ENCODE peak calls at places on chromosomes 3 and 15, in six cellular contexts. W is nephron progenitor cell; V is retinal pigment epithelial cell; N is NCI-H1092 treated with DMSO at 0.1 percent for 48 hours; A is activated CD8-positive, alpha-beta memory T cell treated with anti-CD3 and anti-CD28 coated beads for 48 hours; P is non-pigmented ciliary epithelial cell. Q is an unnamed sample.

GRCh38 chr3:177367783-177368182 is 170.5 kb upstream of the TBL1XR1 start:
- DNase-seq in A (no peak), W (no peak), P (no peak), V (no peak), N (no peak), Q (no peak)

GRCh38 chr3:41323860-41324259 is 124.6 kb downstream of the CTNNB1 start:
- DNase-seq in W (no peak), A (no peak), V (no peak), N (no peak), P (no peak), Q (peak; percentile 24)

GRCh38 chr15:44536298-44536961 is 517 bp upstream of the EIF3J start:
- DNase-seq in P (peak; percentile 27), V (peak; percentile 72), N (peak; percentile 92), A (peak; percentile 83), W (peak; percentile 85), Q (peak; percentile 88)

GRCh38 chr3:50340404-50341329 is at the start of gene RASSF1:
- DNase-seq in V (no peak), A (peak; percentile 54), N (no peak), P (no peak), W (no peak), Q (no peak)

GRCh38 chr3:56131976-56132590 is 336.2 kb downstream of the ERC2 start:
- DNase-seq in V (peak; percentile 83), P (peak; percentile 93), W (no peak), N (no peak), A (no peak), Q (no peak)

GRCh38 chr3:46184469-46184868 is 23.6 kb downstream of the CCR1 start:
- DNase-seq in N (no peak), P (peak; percentile 67), W (no peak), A (no peak), V (no peak), Q (no peak)

GRCh38 chr3:174202146-174202545 is 657.0 kb upstream of the NAALADL2 start:
- DNase-seq in W (no peak), V (peak; percentile 42), P (no peak), N (peak; percentile 20), A (no peak), Q (no peak)

GRCh38 chr3:193744048-193744821 is 151.2 kb downstream of the OPA1 start:
- DNase-seq in P (no peak), V (no peak), N (peak; percentile 96), W (no peak), A (no peak), Q (peak; percentile 99)

GRCh38 chr15:43968551-43968950 is 141.7 kb downstream of the WDR76 start:
- DNase-seq in N (no peak), A (no peak), W (no peak), V (no peak), P (no peak), Q (no peak)

GRCh38 chr3:191294291-191294690 is 34.9 kb upstream of the CCDC50 start:
- DNase-seq in W (no peak), V (no peak), N (no peak), P (no peak), A (no peak), Q (no peak)

GRCh38 chr3:143433787-143434378 is 314.3 kb downstream of the CHST2 start:
- DNase-seq in A (no peak), P (no peak), V (no peak), W (no peak), N (no peak), Q (no peak)

GRCh38 chr15:81642451-81642990 is 268.5 kb upstream of the TMC3 start:
- DNase-seq in A (no peak), P (peak; percentile 19), V (no peak), W (no peak), N (no peak), Q (no peak)

GRCh38 chr15:66943456-66944095 is 121.8 kb upstream of the SMAD3 start:
- DNase-seq in P (no peak), A (no peak), W (no peak), N (peak; percentile 73), V (no peak), Q (no peak)

GRCh38 chr15:74884428-74885223 is 5.2 kb upstream of the MPI start:
- DNase-seq in N (no peak), V (no peak), W (no peak), P (no peak), A (no peak), Q (no peak)

GRCh38 chr15:70141376-70142071 is 43.8 kb upstream of the TLE3 start:
- DNase-seq in P (no peak), N (no peak), V (no peak), W (no peak), A (no peak), Q (no peak)

GRCh38 chr15:47477253-47477652 is 240.1 kb upstream of the SEMA6D start:
- DNase-seq in W (no peak), N (peak; percentile 62), V (peak; percentile 58), P (no peak), A (no peak), Q (peak; percentile 64)

GRCh38 chr3:191388823-191389222 is 58.5 kb upstream of the UTS2B start:
- DNase-seq in W (no peak), N (no peak), P (no peak), A (no peak), V (no peak), Q (no peak)

GRCh38 chr3:43181202-43181910 is 75.5 kb upstream of the POMGNT2 start:
- DNase-seq in W (no peak), P (no peak), N (no peak), A (peak; percentile 26), V (no peak), Q (peak; percentile 59)

GRCh38 chr15:42955518-42955917 is 34.9 kb upstream of the TTBK2 start:
- DNase-seq in V (no peak), N (no peak), A (no peak), P (peak; percentile 50), W (no peak), Q (no peak)

GRCh38 chr3:67017211-67017610 is 19.1 kb downstream of the KBTBD8 start:
- DNase-seq in P (no peak), A (no peak), N (no peak), W (no peak), V (no peak), Q (no peak)

GRCh38 chr15:89444855-89445254 is 51.5 kb downstream of the RHCG start:
- DNase-seq in A (no peak), N (peak; percentile 8), P (no peak), V (no peak), W (peak; percentile 33), Q (no peak)

GRCh38 chr3:168049366-168049974 is 46.3 kb downstream of the GOLIM4 start:
- DNase-seq in P (no peak), V (peak; percentile 41), A (no peak), W (no peak), N (peak; percentile 11), Q (peak; percentile 80)

GRCh38 chr15:88627463-88627862 is 6.3 kb downstream of the AEN start:
- DNase-seq in A (no peak), W (no peak), P (no peak), N (no peak), V (no peak), Q (no peak)

GRCh38 chr3:122794779-122795673 is at the start of gene SLC49A4:
- DNase-seq in N (no peak), W (peak; percentile 89), A (peak; percentile 42), V (peak; percentile 28), P (no peak), Q (no peak)

GRCh38 chr3:136818191-136818850 is 605 bp upstream of the SLC35G2 start:
- DNase-seq in A (peak; percentile 21), W (peak; percentile 21), P (peak; percentile 71), N (peak; percentile 32), V (peak; percentile 62), Q (peak; percentile 80)

GRCh38 chr15:28942521-28943035 is 56.8 kb downstream of the APBA2 start:
- DNase-seq in N (no peak), A (no peak), W (no peak), V (no peak), P (no peak), Q (no peak)

GRCh38 chr3:152097770-152098169 is 171.0 kb upstream of the MBNL1 start:
- DNase-seq in W (no peak), A (no peak), N (no peak), P (no peak), V (no peak), Q (no peak)

GRCh38 chr3:116242825-116243224 is 202.5 kb downstream of the LSAMP start:
- DNase-seq in A (no peak), P (no peak), W (no peak), V (no peak), N (no peak), Q (no peak)

GRCh38 chr3:40690696-40691597 is 166.2 kb downstream of the ZNF621 start:
- DNase-seq in V (no peak), W (no peak), A (no peak), N (peak; percentile 78), P (no peak), Q (no peak)

GRCh38 chr3:126551839-126552687 is 6.7 kb downstream of the C3orf22 start:
- DNase-seq in P (no peak), V (no peak), A (no peak), W (no peak), N (no peak), Q (no peak)

GRCh38 chr15:51494411-51495314 is 127.9 kb downstream of the DMXL2 start:
- DNase-seq in V (no peak), N (no peak), W (no peak), P (peak; percentile 57), A (no peak), Q (no peak)

GRCh38 chr15:31263751-31264533 is 62.7 kb upstream of the KLF13 start:
- DNase-seq in P (no peak), A (peak; percentile 32), V (no peak), W (no peak), N (peak; percentile 78), Q (peak; percentile 69)

GRCh38 chr3:142366434-142366833 is 81.4 kb downstream of the XRN1 start:
- DNase-seq in A (no peak), V (no peak), P (no peak), W (no peak), N (no peak), Q (no peak)